ENCODE peak calls at places on chromosomes 13 and 19, in five cellular contexts. K, Y, T, L and Q are unnamed samples.

GRCh38 chr19:17248011-17248776 is 2.5 kb upstream of the NR2F6 start:
- DNase-seq in K (no peak), Y (no peak), T (no peak), L (no peak), Q (no peak)

GRCh38 chr19:53308339-53308811 is 25.2 kb upstream of the ZNF845 start:
- DNase-seq in K (no peak), Y (peak; percentile 3), T (no peak), L (peak; percentile 78), Q (no peak)

GRCh38 chr19:2478324-2478755 is 2.4 kb downstream of the GADD45B start:
- DNase-seq in K (no peak), Y (peak; percentile 79), T (no peak), L (no peak), Q (no peak)

GRCh38 chr13:45456196-45456972 is 8.4 kb upstream of the COG3 start:
- DNase-seq in K (no peak), Y (peak; percentile 32), T (no peak), L (no peak), Q (no peak)

GRCh38 chr13:28527629-28528028 is 32.7 kb upstream of the FLT1 start:
- DNase-seq in K (no peak), Y (no peak), T (no peak), L (peak; percentile 79), Q (no peak)

GRCh38 chr13:49326222-49326917 is 78.6 kb downstream of the CDADC1 start:
- DNase-seq in K (no peak), Y (no peak), T (no peak), L (no peak), Q (no peak)

GRCh38 chr13:50244913-50245574 is 229.8 kb downstream of the KCNRG start:
- DNase-seq in K (no peak), Y (peak; percentile 59), T (peak; percentile 54), L (no peak), Q (no peak)

GRCh38 chr19:8158411-8159074 is 9.2 kb upstream of the FBN3 start:
- DNase-seq in K (no peak), Y (peak; percentile 92), T (peak; percentile 82), L (no peak), Q (no peak)

GRCh38 chr13:92175330-92175729 is 776.9 kb downstream of the GPC5 start:
- DNase-seq in K (no peak), Y (peak; percentile 94), T (peak; percentile 10), L (no peak), Q (no peak)

GRCh38 chr19:621819-622218 is 11.5 kb downstream of the POLRMT start:
- DNase-seq in K (no peak), Y (no peak), T (no peak), L (peak; percentile 72), Q (peak; percentile 90)

GRCh38 chr13:45718063-45718462 is 15.9 kb downstream of the CBY2 start:
- DNase-seq in K (no peak), Y (peak; percentile 40), T (peak; percentile 48), L (no peak), Q (no peak)

GRCh38 chr19:35141627-35142401 is 1.2 kb upstream of the FXYD7 start:
- DNase-seq in K (no peak), Y (peak; percentile 31), T (no peak), L (no peak), Q (no peak)
- TF ChIP-seq CTCF in K (peak; percentile 61), Y (no peak), T (no peak), L (peak; percentile 4), Q (peak; percentile 1)

DNA sequence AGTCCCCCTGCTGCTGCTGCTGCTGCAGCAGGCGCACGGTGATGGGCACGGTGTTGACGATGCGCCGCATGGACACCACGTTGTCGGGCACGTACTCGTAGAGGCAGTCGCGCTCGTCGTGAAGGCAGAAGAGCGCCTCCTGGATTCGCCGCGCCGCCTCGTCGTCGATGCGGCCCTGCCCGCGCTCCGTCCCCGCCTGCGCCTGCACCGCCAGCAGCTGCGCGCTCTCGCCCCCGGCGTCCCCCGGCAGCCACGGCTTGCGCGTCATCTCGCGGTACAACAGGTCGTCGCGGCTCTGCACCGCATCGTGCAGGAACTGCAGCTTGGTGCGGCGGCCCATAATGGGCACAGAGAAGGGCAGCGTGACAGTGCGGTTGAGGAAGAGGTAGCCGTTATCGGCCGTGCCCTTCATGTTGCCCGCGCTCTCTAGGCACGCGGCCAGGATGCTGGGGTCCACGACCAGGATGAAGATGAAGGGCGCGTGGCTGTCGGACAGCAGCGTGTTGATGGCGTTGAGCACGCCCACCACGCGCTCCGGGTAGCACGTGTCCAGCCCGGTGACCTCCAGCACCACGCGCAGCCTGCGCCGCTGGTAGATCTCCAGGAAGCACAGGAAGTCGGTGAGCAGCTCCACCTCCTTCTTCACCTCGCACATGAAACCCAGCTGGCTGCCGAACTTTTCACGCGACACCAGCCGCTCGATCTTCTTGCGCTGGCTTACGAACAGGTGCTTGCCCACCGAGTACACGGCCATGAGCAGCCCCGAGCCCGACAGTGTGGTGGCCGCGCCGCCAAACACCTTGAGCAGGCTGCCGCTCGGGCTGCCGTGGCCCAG is 8.1 kb downstream of the NKPD1 start:
- DNase-seq in K (no peak), Y (peak; percentile 72), T (peak; percentile 60), L (no peak), Q (no peak)
- TF ChIP-seq CTCF in K (no peak), Y (no peak), T (no peak), L (no peak), Q (peak; percentile 40)

GRCh38 chr13:43785681-43786471 is 896 bp downstream of the ENOX1 start:
- DNase-seq in K (peak; percentile 63), Y (peak; percentile 82), T (peak; percentile 29), L (peak; percentile 83), Q (peak; percentile 95)

GRCh38 chr13:43787998-43788397 is 1.2 kb upstream of the ENOX1 start:
- DNase-seq in K (no peak), Y (peak; percentile 63), T (peak; percentile 18), L (no peak), Q (no peak)

GRCh38 chr13:43787518-43787891 is 733 bp upstream of the ENOX1 start:
- DNase-seq in K (no peak), Y (no peak), T (no peak), L (no peak), Q (no peak)

GRCh38 chr13:43786472-43786765 is 353 bp downstream of the ENOX1 start:
- DNase-seq in K (no peak), Y (no peak), T (no peak), L (no peak), Q (peak; percentile 83)

GRCh38 chr13:43786766-43787517 is at the start of gene ENOX1:
- DNase-seq in K (no peak), Y (peak; percentile 84), T (peak; percentile 57), L (peak; percentile 81), Q (peak; percentile 86)
- TF ChIP-seq CTCF in K (peak; percentile 32), Y (peak; percentile 29), T (peak; percentile 24), L (no peak), Q (peak; percentile 70)

GRCh38 chr19:10219678-10220077 is 11.5 kb downstream of the S1PR2 start:
- DNase-seq in K (no peak), Y (peak; percentile 53), T (peak; percentile 74), L (no peak), Q (no peak)
- TF ChIP-seq CTCF in K (no peak), Y (peak; percentile 50), T (peak; percentile 57), L (no peak), Q (peak; percentile 62)

GRCh38 chr19:28727133-28727834 is 485.7 kb downstream of the UQCRFS1 start:
- DNase-seq in K (no peak), Y (peak; percentile 61), T (peak; percentile 58), L (peak; percentile 60), Q (no peak)

GRCh38 chr19:28731113-28731512 is 481.8 kb downstream of the UQCRFS1 start:
- DNase-seq in K (no peak), Y (no peak), T (no peak), L (no peak), Q (no peak)

GRCh38 chr19:28731577-28731976 is 481.4 kb downstream of the UQCRFS1 start:
- DNase-seq in K (no peak), Y (no peak), T (no peak), L (no peak), Q (no peak)

GRCh38 chr19:28726533-28726932 is 486.4 kb downstream of the UQCRFS1 start:
- DNase-seq in K (no peak), Y (no peak), T (no peak), L (no peak), Q (no peak)

GRCh38 chr19:28727835-28728159 is 485.2 kb downstream of the UQCRFS1 start:
- DNase-seq in K (no peak), Y (no peak), T (no peak), L (no peak), Q (no peak)
- TF ChIP-seq CTCF in K (peak; percentile 51), Y (no peak), T (no peak), L (no peak), Q (no peak)

DNA sequence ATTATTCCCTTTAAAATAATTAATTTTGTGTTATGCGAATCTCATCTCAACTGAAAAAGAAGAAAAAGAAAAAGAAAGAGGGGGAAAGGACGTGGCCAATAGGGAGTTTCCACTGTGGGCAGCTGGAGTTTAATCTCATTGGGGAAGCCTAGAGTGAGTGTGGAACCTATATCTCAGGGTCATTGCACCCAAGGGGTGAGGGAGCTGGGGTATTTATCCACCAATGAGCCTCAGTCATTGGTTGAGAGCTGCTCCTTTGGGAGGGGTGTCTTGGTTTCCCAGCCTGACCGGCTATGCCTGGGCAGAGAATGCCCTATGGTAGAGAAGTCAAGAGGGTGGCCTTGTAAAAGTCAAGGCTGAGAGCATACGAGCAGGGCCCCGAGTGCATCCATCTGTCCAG is 16.5 kb downstream of the CYP4F22 start:
- DNase-seq in K (no peak), Y (no peak), T (no peak), L (no peak), Q (no peak)
- TF ChIP-seq CTCF in K (no peak), Y (no peak), T (no peak), L (no peak), Q (no peak)

DNA sequence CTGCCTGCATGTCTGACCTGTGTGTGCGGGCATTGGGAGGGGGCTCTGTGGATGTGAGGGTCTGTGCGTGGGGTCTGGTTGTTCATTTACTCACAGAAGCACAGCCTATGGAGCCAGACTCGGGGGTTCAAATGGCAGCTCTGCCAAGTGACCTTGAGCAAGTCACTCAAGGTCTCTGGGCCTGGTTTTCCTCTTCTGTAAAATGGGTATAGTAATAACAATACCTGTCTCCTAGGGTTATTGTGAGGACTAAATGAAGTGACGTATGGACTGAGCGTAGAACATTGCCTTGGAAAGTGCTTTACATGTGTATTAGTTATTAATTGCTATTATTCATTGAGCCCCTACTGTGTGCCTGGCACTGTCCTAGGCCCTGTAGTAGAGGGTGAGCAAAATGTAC is 24.4 kb downstream of the CKM start:
- DNase-seq in K (no peak), Y (no peak), T (no peak), L (no peak), Q (no peak)
- TF ChIP-seq CTCF in K (no peak), Y (no peak), T (no peak), L (no peak), Q (no peak)

GRCh38 chr19:42116308-42117075 is 15.8 kb downstream of the POU2F2 start:
- DNase-seq in K (no peak), Y (no peak), T (no peak), L (no peak), Q (no peak)
- TF ChIP-seq CTCF in K (no peak), Y (no peak), T (no peak), L (no peak), Q (no peak)